ENCODE peak calls at places on chromosomes 4 and X, in five cellular contexts. H is ovary, C is esophagus squamous epithelium, G is tibial nerve, X is HCT116. D is an unnamed sample.
A peak's percentile ranks its signal among the peaks of the same experiment; 100 is the strongest.

GRCh38 chr4:110617095-110617494 is 5.8 kb downstream of the PITX2 start:
- DNase-seq in C (no peak), H (no peak), G (no peak), X (no peak), D (no peak)

GRCh38 chr4:52824603-52825310 is 37.4 kb upstream of the RASL11B start:
- DNase-seq in G (no peak), H (no peak), X (no peak), C (no peak), D (peak; percentile 38)

GRCh38 chr4:107894138-107894603 is 37.2 kb upstream of the CYP2U1 start:
- DNase-seq in G (no peak), X (no peak), C (no peak), H (no peak), D (no peak)

GRCh38 chr4:7295917-7296660 is 103.8 kb downstream of the SORCS2 start:
- DNase-seq in G (peak; percentile 61), X (peak; percentile 10), C (no peak), H (peak; percentile 63), D (no peak)

GRCh38 chrX:36908801-36909403 is 99.3 kb upstream of the FAM47C start:
- DNase-seq in X (peak; percentile 4), H (no peak), C (no peak), G (no peak), D (no peak)

GRCh38 chr4:140326395-140326993 is 47.0 kb upstream of the SCOC start:
- DNase-seq in G (peak; percentile 40), X (peak; percentile 33), C (no peak), H (peak; percentile 49), D (no peak)

GRCh38 chr4:42871685-42872271 is 20.7 kb upstream of the GRXCR1 start:
- DNase-seq in X (no peak), H (no peak), C (no peak), G (no peak), D (no peak)

GRCh38 chr4:153137677-153138630 is 66.3 kb upstream of the TRIM2 start:
- DNase-seq in G (no peak), H (no peak), C (no peak), X (no peak), D (no peak)

GRCh38 chr4:124941267-124941666 is 228.7 kb upstream of the ANKRD50 start:
- DNase-seq in C (no peak), G (no peak), X (peak; percentile 31), H (no peak), D (no peak)

GRCh38 chrX:140918398-140919043 is 83.9 kb upstream of the SPANXB1 start:
- DNase-seq in G (no peak), C (no peak), X (peak; percentile 10), H (peak; percentile 13), D (peak; percentile 27)

GRCh38 chr4:153143527-153144348 is 60.5 kb upstream of the TRIM2 start:
- DNase-seq in G (no peak), X (peak; percentile 51), H (no peak), C (no peak), D (peak; percentile 35)

GRCh38 chr4:20544645-20545044 is 155.6 kb upstream of the PACRGL start:
- DNase-seq in C (no peak), X (peak; percentile 8), H (no peak), G (no peak), D (no peak)

GRCh38 chr4:113760094-113760851 is 1.3 kb downstream of the CAMK2D start:
- DNase-seq in X (no peak), C (peak; percentile 9), H (peak; percentile 40), G (peak; percentile 50), D (peak; percentile 32)

GRCh38 chr4:148112231-148112982 is 329.8 kb downstream of the NR3C2 start:
- DNase-seq in C (no peak), X (no peak), G (no peak), H (no peak), D (no peak)

GRCh38 chr4:21067351-21067750 is 367.1 kb downstream of the PACRGL start:
- DNase-seq in H (no peak), G (no peak), X (no peak), C (no peak), D (no peak)

GRCh38 chr4:99117876-99118693 is 26.0 kb downstream of the ADH4 start:
- DNase-seq in G (no peak), C (no peak), X (no peak), H (no peak), D (no peak)

GRCh38 chr4:171588146-171588545 is 225.1 kb upstream of the GALNTL6 start:
- DNase-seq in G (no peak), H (no peak), C (no peak), X (no peak), D (no peak)

GRCh38 chr4:154779362-154779947 is 1.6 kb upstream of the RBM46 start:
- DNase-seq in H (no peak), X (peak; percentile 35), C (no peak), G (no peak), D (no peak)

GRCh38 chr4:154314248-154314647 is 177.4 kb downstream of the DCHS2 start:
- DNase-seq in G (peak; percentile 27), X (peak; percentile 37), H (no peak), C (no peak), D (no peak)

GRCh38 chrX:10702031-10702430 is 81.6 kb upstream of the MID1 start:
- DNase-seq in X (no peak), C (no peak), H (no peak), G (no peak), D (no peak)

GRCh38 chr4:19987746-19988145 is 264.0 kb upstream of the SLIT2 start:
- DNase-seq in C (no peak), X (no peak), H (no peak), G (no peak), D (no peak)

GRCh38 chr4:40562681-40563080 is 67.0 kb downstream of the RBM47 start:
- DNase-seq in X (no peak), C (no peak), G (no peak), H (no peak), D (no peak)

GRCh38 chr4:114998316-114998715 is 115.1 kb downstream of the NDST4 start:
- DNase-seq in H (no peak), C (no peak), X (no peak), G (no peak), D (no peak)

GRCh38 chr4:14816592-14817273 is 185.5 kb upstream of the CPEB2 start:
- DNase-seq in X (no peak), H (no peak), G (no peak), C (no peak), D (no peak)

GRCh38 chrX:66672106-66672505 is 33.2 kb upstream of the EDA2R start:
- DNase-seq in C (no peak), G (no peak), H (no peak), X (no peak), D (no peak)

GRCh38 chr4:146370841-146371240 is 150.9 kb downstream of the SLC10A7 start:
- DNase-seq in G (no peak), C (no peak), H (no peak), X (no peak), D (no peak)

GRCh38 chr4:39285111-39285795 is 80.9 kb downstream of the RFC1 start:
- DNase-seq in C (no peak), X (no peak), H (no peak), G (no peak), D (no peak)

GRCh38 chrX:111164728-111165127 is 68.7 kb downstream of the PAK3 start:
- DNase-seq in C (no peak), G (no peak), H (no peak), X (no peak), D (no peak)

GRCh38 chr4:122099896-122100295 is 52.2 kb upstream of the BLTP1 start:
- DNase-seq in C (no peak), G (no peak), X (no peak), H (no peak), D (no peak)

GRCh38 chr4:169650227-169650936 is 30.0 kb downstream of the CLCN3 start:
- DNase-seq in G (no peak), X (no peak), H (no peak), C (no peak), D (no peak)

GRCh38 chr4:169652535-169652934 is 32.2 kb downstream of the CLCN3 start:
- DNase-seq in X (no peak), C (no peak), G (no peak), H (no peak), D (no peak)

GRCh38 chr4:169644802-169645201 is 24.4 kb downstream of the CLCN3 start:
- DNase-seq in X (no peak), C (no peak), G (no peak), H (no peak), D (no peak)

GRCh38 chr4:169645627-169646026 is 25.2 kb downstream of the CLCN3 start:
- DNase-seq in G (no peak), H (no peak), C (no peak), X (no peak), D (no peak)

GRCh38 chr4:169649545-169650226 is 29.3 kb downstream of the CLCN3 start:
- DNase-seq in X (no peak), G (no peak), C (no peak), H (no peak), D (peak; percentile 38)
- TF ChIP-seq POLR2A in X (no peak), G (no peak), C (no peak), H (no peak), D (no peak)

GRCh38 chrX:13411496-13412207 is 91.8 kb upstream of the ATXN3L start:
- DNase-seq in G (no peak), H (no peak), X (no peak), C (no peak), D (no peak)
- H3K27me3 ChIP-seq in G (no peaks in the 10 kb centered on the region), H (no peaks in the 10 kb centered on the region), X (no peaks in the 10 kb centered on the region), C (no peaks in the 10 kb centered on the region), D (peaks cover 4% of the 10 kb centered on the region)

DNA sequence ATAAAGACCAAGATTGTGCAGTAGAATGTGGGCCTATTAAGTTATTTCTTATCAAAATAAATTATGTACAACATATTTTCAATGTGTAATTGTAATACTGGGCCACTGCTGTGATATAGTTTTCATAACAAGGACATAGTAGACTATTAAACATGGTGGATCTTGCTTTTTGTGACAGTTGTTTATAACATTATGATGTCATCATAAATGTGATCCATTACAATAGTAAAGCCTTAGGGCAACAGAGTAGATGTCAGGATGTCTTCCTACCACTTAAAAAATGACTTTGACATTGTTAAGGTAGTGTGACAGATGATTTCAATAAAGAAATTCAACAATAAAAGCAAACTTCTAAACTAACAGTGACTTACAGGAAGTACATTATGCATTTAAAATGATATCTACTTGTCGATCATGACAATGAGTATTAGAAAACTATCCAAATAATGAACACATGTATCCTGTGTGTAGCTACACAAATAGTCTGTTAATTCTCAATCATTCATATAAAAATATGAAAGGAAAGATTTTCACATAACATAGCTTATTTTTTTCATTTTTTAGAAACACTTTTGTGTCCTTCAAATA is 5.3 kb upstream of the AGA start:
- DNase-seq in H (no peak), C (no peak), G (no peak), X (no peak), D (no peak)
- H3K4me3 ChIP-seq in H (no peak overlapping the region), C (no peak overlapping the region), G (no peak overlapping the region), X (no peak overlapping the region), D (no peak overlapping the region)

DNA sequence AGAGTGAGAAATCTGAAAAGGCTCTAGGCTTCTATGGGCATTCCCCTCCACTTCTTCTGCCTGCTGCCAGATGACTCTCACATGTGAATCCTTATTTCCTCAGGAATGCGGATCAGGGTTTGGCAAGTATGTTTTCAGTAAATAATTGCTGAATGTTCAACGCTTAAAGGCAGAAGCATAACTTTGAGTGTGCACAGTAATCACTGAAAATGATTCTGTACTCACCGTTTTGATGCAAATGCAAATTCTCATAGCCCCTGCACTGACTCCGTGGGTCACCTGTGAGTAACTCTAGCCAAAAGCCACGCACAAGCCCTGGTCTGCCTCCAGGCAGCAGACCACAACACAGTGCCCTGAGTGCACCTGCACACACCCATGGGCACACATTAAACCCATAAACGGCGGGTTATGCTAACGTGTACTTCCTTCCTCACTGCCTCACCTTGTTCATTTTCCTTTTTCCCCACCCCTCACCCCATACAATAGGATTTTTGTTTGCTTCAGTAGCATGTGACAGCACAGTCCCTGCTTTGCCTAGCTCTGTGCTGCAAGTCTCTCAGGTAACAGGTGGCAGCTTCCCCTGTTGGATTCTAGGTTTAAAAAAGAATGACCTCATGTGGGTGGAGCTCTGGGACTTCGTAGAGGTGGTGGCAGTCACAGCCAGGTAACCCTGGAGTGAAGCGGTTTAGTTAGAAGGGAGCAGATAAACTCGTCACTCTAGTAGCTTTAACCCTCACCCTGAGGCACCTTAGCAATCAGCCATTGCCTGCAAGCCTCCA is at the start of gene ARHGEF38:
- DNase-seq in C (no peak), G (no peak), X (no peak), H (no peak), D (peak; percentile 72)
- TF ChIP-seq POLR2A in C (no peak), G (no peak), X (no peak), H (no peak), D (peak; percentile 82)

D was measured in stomach.